ENCODE peak calls at places on chromosomes 2 and 18, in five cellular contexts. D is A549, N is IMR-90, P is K562, Z is GM12878. I is an unnamed sample.

GRCh38 chr18:67265464-67266245 is 250.9 kb downstream of the DSEL start:
- DNase-seq in P (no peak), N (peak), Z (no peak), D (no peak), I (no peak)

GRCh38 chr2:109482371-109482841 is 131.4 kb downstream of the SEPTIN10 start:
- DNase-seq in N (no peak), D (no peak), Z (no peak), P (no peak), I (no peak)

GRCh38 chr2:176554107-176555048 is 285.1 kb downstream of the MTX2 start:
- DNase-seq in N (peak), P (peak), Z (peak), D (peak), I (peak)

GRCh38 chr2:47193607-47194006 is 38.5 kb upstream of the STPG4 start:
- DNase-seq in D (no peak), P (no peak), N (no peak), Z (no peak), I (no peak)

GRCh38 chr2:27042159-27042661 is 9.3 kb upstream of the AGBL5 start:
- DNase-seq in P (no peak), D (no peak), N (no peak), Z (peak), I (no peak)

GRCh38 chr2:134869941-134870736 is 31.7 kb downstream of the ACMSD start:
- DNase-seq in N (peak), Z (no peak), D (no peak), P (no peak), I (no peak)

GRCh38 chr2:233486357-233486756 is 80.2 kb downstream of the USP40 start:
- DNase-seq in P (no peak), Z (no peak), D (no peak), N (no peak), I (no peak)

GRCh38 chr2:127619901-127620705 is 25.9 kb upstream of the GPR17 start:
- DNase-seq in P (no peak), D (no peak), Z (no peak), N (no peak), I (peak)

DNA sequence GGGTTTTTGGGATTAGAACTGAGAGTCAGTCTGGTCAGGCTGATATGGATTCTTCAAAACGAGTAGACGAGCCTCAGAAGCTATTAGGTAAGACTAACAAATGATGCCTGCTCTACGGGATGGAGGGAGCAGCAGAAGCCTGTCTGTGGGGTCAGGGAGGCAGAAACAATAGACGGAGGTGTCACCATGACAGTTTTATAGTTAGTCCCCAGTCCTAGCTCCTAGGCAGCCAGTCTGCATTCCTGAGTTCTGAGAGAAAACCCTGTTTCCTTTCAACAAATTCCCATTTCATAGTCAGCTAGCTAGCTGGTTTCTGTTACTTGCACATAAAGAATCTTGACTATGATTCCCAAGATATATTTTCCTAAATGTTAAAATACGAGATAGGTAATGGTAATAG is 542.1 kb downstream of the PID1 start:
- DNase-seq in P (no peak), D (no peak), Z (no peak), N (no peak), I (no peak)
- TF ChIP-seq SMC3 in P (no peak), D (no peak), Z (no peak), N (no peak), I (no peak)

GRCh38 chr2:75570948-75571729 is 10.4 kb upstream of the EVA1A start:
- DNase-seq in Z (no peak), P (no peak), N (peak), D (no peak), I (no peak)
- TF ChIP-seq SMC3 in Z (no peak), P (no peak), N (no peak), D (no peak), I (no peak)

GRCh38 chr2:48343571-48344440 is 186.1 kb upstream of the STON1 start:
- DNase-seq in D (peak), Z (no peak), N (peak), P (no peak), I (peak)
- TF ChIP-seq SMC3 in D (no peak), Z (no peak), N (no peak), P (no peak), I (no peak)

DNA sequence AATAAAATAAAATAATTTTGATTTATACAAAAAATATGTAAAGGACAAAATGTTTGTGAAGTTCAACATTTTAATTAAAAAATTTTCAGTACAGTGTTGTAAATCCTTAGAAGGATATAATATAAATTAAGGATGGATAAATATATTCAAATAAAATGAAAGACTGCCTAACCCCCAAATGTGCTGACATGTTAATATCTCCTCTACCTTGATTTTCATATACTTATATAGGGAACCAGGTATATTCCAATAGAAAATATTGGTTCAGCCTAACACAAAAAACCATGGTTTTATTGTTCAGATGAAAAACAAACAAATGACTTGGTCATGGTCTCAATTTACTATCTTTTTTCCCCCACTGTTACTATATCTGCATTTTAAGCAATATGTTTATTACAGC is 7.3 kb downstream of the TMEM17 start:
- DNase-seq in N (no peak), Z (no peak), D (no peak), P (no peak), I (no peak)
- TF ChIP-seq SMC3 in N (no peak), Z (no peak), D (no peak), P (no peak), I (no peak)

GRCh38 chr2:160570386-160570785 is 76.8 kb upstream of the RBMS1 start:
- DNase-seq in N (no peak), Z (no peak), P (no peak), D (no peak), I (no peak)
- TF ChIP-seq SMC3 in N (no peak), Z (no peak), P (no peak), D (no peak), I (no peak)

DNA sequence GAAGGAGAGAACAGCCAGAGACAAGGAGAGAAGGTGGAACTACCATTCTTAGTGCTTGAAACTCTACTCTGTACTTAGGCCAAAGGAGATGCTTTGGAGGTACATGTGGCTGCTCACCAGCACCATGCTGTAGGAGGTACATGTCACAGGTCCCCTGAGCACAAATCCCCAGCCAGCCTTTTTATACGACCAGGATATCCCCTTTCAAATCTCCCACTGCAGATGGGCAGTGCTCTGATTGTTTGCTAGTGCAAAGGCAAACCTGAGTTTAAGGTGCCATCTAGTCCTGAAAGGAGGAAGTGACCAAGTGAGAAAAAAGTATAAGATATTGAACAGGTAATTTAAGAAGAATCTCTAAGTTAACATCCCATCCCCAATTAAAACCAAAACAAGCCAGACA is 17.1 kb upstream of the TTC21B start:
- DNase-seq in P (no peak), D (no peak), N (no peak), Z (no peak), I (no peak)
- TF ChIP-seq SMC3 in P (no peak), D (no peak), N (no peak), Z (no peak), I (no peak)